ENCODE peak calls at places on chromosomes 5 and 9, in five cellular contexts. C, V, J, Q and G are unnamed samples. For H4K20me1, the result is how much of the 10 kb centered on the place peaks cover.

GRCh38 chr5:3181641-3182040 is 414.0 kb upstream of the IRX1 start:
- DNase-seq in Q (no peak), C (no peak), V (no peak), J (no peak), G (no peak)

GRCh38 chr9:19555214-19555613 is 146.4 kb downstream of the ACER2 start:
- DNase-seq in J (no peak), V (no peak), Q (no peak), C (no peak), G (no peak)

GRCh38 chr5:105015098-105015497 is 1452.5 kb upstream of the NUDT12 start:
- DNase-seq in V (no peak), J (no peak), Q (no peak), C (no peak), G (no peak)

GRCh38 chr9:114216976-114217375 is 61.6 kb downstream of the COL27A1 start:
- DNase-seq in J (no peak), V (no peak), Q (no peak), C (no peak), G (no peak)

GRCh38 chr5:139388198-139388821 is 1.4 kb downstream of the MZB1 start:
- DNase-seq in C (no peak), J (no peak), Q (no peak), V (no peak), G (peak)

GRCh38 chr9:79000218-79001002 is 571.4 kb upstream of the TLE4 start:
- DNase-seq in Q (no peak), J (no peak), V (no peak), C (no peak), G (no peak)

GRCh38 chr9:74630228-74630627 is 133.1 kb downstream of the RORB start:
- DNase-seq in V (no peak), J (no peak), Q (no peak), C (no peak), G (no peak)

GRCh38 chr9:93297659-93298497 is 113.9 kb downstream of the WNK2 start:
- DNase-seq in V (no peak), Q (peak), C (peak), J (peak), G (no peak)

GRCh38 chr9:125447202-125447802 is 185.7 kb downstream of the GAPVD1 start:
- DNase-seq in J (no peak), Q (no peak), C (no peak), V (no peak), G (no peak)

GRCh38 chr5:176908677-176909358 is 9.7 kb upstream of the HK3 start:
- DNase-seq in C (no peak), V (no peak), J (no peak), Q (no peak), G (no peak)

GRCh38 chr5:108260858-108261170 is 121.1 kb downstream of the FBXL17 start:
- DNase-seq in J (no peak), V (no peak), Q (no peak), C (no peak), G (no peak)

GRCh38 chr9:121609845-121610637 is 41.4 kb upstream of the DAB2IP start:
- DNase-seq in J (no peak), C (no peak), V (no peak), Q (no peak), G (peak)

GRCh38 chr9:123401879-123402513 is 46.0 kb downstream of the CRB2 start:
- DNase-seq in C (peak), V (no peak), J (no peak), Q (peak), G (peak)

GRCh38 chr9:127983847-127984289 is 3.1 kb upstream of the EEIG1 start:
- DNase-seq in Q (no peak), J (no peak), C (no peak), V (peak), G (no peak)

GRCh38 chr5:157267766-157268480 is 2.0 kb downstream of the CYFIP2 start:
- DNase-seq in Q (no peak), C (no peak), V (no peak), J (no peak), G (no peak)

GRCh38 chr5:1490360-1490759 is 33.4 kb downstream of the LPCAT1 start:
- DNase-seq in C (no peak), J (no peak), V (no peak), Q (no peak), G (no peak)

GRCh38 chr5:154446183-154447073 is 631 bp downstream of the SAP30L start:
- DNase-seq in J (peak), V (no peak), C (peak), Q (peak), G (peak)

GRCh38 chr5:68251386-68251785 is 35.8 kb downstream of the PIK3R1 start:
- DNase-seq in C (no peak), V (no peak), J (no peak), Q (no peak), G (no peak)

GRCh38 chr9:124133752-124134151 is 122.2 kb downstream of the LHX2 start:
- DNase-seq in C (no peak), Q (no peak), V (no peak), J (no peak), G (peak)

GRCh38 chr5:64144429-64145215 is 21.0 kb upstream of the RNF180 start:
- DNase-seq in J (no peak), C (no peak), Q (no peak), V (no peak), G (no peak)

GRCh38 chr9:121267689-121268597 is at the start of gene GSN:
- DNase-seq in Q (peak), V (no peak), C (peak), J (peak), G (peak)

GRCh38 chr5:139667730-139668063 is 19.5 kb downstream of the CXXC5 start:
- DNase-seq in J (no peak), V (no peak), Q (peak), C (no peak), G (no peak)

GRCh38 chr9:87405677-87406544 is 91.8 kb upstream of the DAPK1 start:
- DNase-seq in J (no peak), C (no peak), V (no peak), Q (no peak), G (no peak)

GRCh38 chr5:133564921-133565565 is 47.3 kb downstream of the FSTL4 start:
- DNase-seq in Q (no peak), V (no peak), C (no peak), J (no peak), G (no peak)

GRCh38 chr5:163565931-163566608 is 60.7 kb downstream of the MAT2B start:
- DNase-seq in Q (no peak), V (peak), J (peak), C (no peak), G (peak)

GRCh38 chr9:91948061-91948422 is 2.0 kb downstream of the ROR2 start:
- DNase-seq in V (no peak), Q (peak), C (peak), J (no peak), G (no peak)

GRCh38 chr5:108619815-108620214 is 127.9 kb upstream of the FER start:
- DNase-seq in J (no peak), C (no peak), V (no peak), Q (no peak), G (no peak)

GRCh38 chr5:305459-305858 is 16.1 kb upstream of the AHRR start:
- DNase-seq in J (no peak), C (no peak), Q (no peak), V (no peak), G (no peak)

GRCh38 chr5:308672-309271 is 12.7 kb upstream of the AHRR start:
- DNase-seq in J (no peak), Q (peak), V (no peak), C (peak), G (no peak)

GRCh38 chr5:307306-307705 is 14.2 kb upstream of the AHRR start:
- DNase-seq in J (no peak), C (no peak), Q (no peak), V (no peak), G (no peak)

GRCh38 chr5:306011-306805 is 15.3 kb upstream of the AHRR start:
- DNase-seq in J (no peak), C (no peak), Q (peak), V (no peak), G (no peak)

DNA sequence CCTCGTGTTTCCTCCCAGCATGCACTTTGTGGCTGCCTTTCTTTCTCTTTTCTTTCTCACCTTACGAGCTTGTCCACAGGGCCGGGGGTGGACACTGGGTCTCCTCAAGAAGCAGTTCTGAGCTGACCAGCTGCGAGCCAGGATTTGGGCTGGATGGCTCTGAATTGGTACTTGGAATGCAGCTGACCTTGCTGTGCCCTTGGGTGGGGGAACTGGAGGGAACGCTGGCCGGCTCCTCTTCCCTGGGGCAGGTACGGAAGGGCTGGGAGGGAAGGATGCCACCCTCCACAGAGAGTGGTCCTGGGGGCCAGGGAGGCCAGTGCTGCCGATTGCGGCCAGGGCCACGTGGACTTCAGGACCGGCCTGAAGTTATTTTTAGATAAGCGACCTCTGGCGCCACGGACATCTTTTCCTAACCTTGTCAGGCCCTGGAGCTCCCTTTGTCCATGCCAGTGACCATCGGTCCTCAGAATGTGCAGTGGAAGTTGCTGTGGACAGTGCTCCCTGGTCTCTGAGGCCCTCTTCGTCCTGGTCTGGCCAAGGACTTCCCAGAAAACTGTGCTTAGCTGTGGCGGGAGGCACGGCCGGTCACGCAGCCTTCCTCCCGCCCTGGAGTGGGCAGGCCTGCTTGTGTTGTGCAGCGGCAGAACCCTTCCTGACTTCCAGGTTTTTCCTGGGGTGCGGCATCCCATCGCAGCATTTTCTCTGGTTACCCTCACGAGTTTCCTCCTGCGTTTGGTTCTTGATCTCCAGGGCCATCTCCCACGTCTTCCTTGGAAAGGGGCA is 13.5 kb upstream of the AHRR start:
- DNase-seq in C (no peak), Q (no peak), V (no peak), J (no peak), G (no peak)
- H4K20me1 ChIP-seq in C (under half), Q (half or more), V (under half), J (under half), G (under half)

DNA sequence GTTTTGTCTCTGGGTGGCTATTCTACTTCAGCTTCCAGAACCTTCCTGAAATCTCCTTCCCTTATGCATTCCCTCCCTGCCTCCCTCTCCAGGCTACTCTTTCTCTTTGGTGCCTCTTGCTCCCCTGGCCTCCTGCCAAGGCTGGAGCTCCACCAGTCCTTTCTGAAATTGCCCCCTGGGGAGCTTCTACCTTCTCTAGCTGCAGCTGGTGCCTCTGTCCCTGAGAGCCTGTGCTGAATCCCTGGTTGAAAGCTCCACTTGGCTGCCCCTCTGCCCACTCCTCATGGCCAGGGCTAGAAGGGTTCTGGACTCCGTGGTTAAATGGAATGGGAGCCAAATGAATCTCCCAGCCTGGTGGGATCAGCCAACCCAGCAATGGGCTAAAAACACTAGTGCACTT is 80.1 kb downstream of the COL15A1 start:
- DNase-seq in C (no peak), Q (peak), J (no peak), V (no peak), G (no peak)
- TF ChIP-seq GABPA in C (no peak), Q (no peak), J (no peak), V (no peak), G (no peak)

GRCh38 chr5:141960449-141961323 is 2.7 kb upstream of the PCDH12 start:
- DNase-seq in Q (peak), C (peak), J (peak), V (peak), G (peak)

GRCh38 chr5:141957367-141957993 is 522 bp downstream of the PCDH12 start:
- DNase-seq in J (no peak), Q (peak), V (no peak), C (no peak), G (no peak)

GRCh38 chr5:141958773-141959172 is 771 bp upstream of the PCDH12 start:
- DNase-seq in J (peak), Q (no peak), V (no peak), C (no peak), G (no peak)

GRCh38 chr5:141960018-141960417 is 2.0 kb upstream of the PCDH12 start:
- DNase-seq in J (no peak), C (peak), Q (peak), V (no peak), G (peak)

DNA sequence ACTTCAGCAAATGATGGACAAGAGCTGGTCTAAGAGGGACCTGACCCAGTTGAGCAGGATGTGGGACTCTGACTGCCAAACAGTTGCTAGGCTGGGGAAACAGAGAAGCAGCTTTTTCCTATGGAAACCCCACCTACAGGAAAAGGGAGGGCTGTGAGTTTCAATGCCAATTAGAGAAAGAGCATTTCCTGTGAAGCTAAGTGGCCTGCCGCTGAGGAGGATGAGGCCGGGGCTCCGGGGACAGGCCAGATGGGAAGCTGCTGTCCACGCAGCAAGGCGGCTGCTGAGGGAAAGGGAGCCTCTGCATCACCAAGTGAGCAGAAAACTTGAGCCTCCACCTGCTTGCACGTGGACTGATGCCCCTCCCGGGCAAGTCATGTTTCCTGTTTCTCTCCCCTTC is at the start of gene PCDH12:
- DNase-seq in C (no peak), V (no peak), J (no peak), Q (peak), G (no peak)
- TF ChIP-seq POLR2AphosphoS5 in C (no peak), V (no peak), J (no peak), Q (no peak), G (no peak)

DNA sequence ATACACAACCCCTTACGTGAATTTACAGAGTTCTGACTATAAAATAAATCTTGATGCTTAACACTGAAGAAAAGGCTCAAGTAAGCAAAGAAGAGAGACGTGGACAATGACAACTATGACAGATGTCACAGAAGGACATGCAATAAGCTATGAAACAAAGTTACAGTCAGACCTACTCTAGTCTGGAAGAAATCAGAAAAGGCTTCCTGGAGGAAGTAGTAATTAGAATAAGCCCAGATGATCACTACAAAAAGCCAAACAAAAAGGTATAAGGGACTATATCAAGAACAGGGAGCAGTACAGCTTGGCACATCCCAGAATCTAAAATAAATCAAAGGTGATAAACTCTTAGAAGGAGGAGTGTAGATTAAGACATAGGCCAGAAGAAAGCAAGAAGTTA is 6.3 kb downstream of the FNIP1 start:
- DNase-seq in V (no peak), Q (no peak), C (no peak), J (no peak), G (no peak)
- H4K20me1 ChIP-seq in V (under half), Q (half or more), C (half or more), J (under half), G (half or more)

GRCh38 chr9:90022474-90022873 is 417.7 kb downstream of the GADD45G start:
- DNase-seq in C (no peak), V (no peak), Q (no peak), J (no peak), G (no peak)
- TF ChIP-seq GABPA in C (no peak), V (no peak), Q (no peak), J (no peak), G (no peak)

GRCh38 chr5:55160493-55161209 is 680 bp downstream of the GPX8 start:
- DNase-seq in J (no peak), V (no peak), C (no peak), Q (no peak), G (no peak)
- TF ChIP-seq POLR2AphosphoS5 in J (peak), V (no peak), C (no peak), Q (peak), G (no peak)

DNA sequence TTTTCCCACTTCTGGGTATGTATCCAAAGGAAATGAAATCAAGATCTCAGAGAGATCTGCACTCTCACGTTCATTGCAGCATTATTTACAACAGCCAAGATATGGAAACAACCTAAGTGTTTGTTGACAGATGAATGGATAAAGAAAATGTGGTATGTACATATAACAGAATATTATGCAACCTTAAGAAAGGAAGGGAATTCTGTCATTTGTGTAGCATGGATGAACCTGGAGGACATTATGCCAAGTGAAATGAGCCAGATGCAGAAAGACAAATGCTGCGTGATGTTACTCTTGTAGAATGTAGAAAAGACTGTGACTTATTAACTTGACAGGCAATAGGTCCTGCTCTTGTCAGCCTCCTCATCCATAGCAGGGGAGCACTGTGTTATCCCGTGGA is 31.4 kb downstream of the PPARGC1B start:
- DNase-seq in J (no peak), V (no peak), Q (no peak), C (no peak), G (no peak)
- H4K20me1 ChIP-seq in J (under half), V (under half), Q (under half), C (under half), G (under half)

GRCh38 chr5:90483206-90483605 is 8.5 kb downstream of the POLR3G start:
- DNase-seq in V (no peak), J (no peak), C (no peak), Q (no peak), G (no peak)

GRCh38 chr5:90484540-90484939 is 9.9 kb downstream of the POLR3G start:
- DNase-seq in J (no peak), V (no peak), C (no peak), Q (no peak), G (no peak)

GRCh38 chr5:90494043-90494442 is 19.4 kb downstream of the POLR3G start:
- DNase-seq in C (no peak), Q (no peak), V (no peak), J (no peak), G (no peak)

DNA sequence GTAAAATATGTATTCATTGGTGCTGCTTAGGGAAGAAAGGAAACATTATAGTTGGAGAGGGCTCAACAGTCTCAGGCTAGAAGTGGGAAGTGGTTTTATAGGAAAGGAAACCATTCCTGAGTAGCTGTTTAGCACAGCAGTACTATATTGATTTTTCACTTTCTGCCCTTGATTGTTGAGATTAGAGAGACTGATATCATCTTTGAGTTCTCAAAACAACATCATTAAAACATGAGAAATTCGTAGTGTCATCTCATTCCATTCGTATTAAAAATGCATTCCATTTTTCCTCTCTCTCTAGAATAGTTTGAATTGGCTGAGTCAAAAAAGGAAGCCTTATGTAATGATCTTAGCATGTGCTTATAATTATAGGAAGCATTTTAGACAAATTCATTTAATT is 14.1 kb downstream of the POLR3G start:
- DNase-seq in C (no peak), J (no peak), V (no peak), Q (no peak), G (no peak)
- TF ChIP-seq GABPA in C (no peak), J (no peak), V (no peak), Q (no peak), G (no peak)